ENCODE peak calls at places on chromosomes 12 and 14, in five cellular contexts. F is NCI-H1105 treated with DMSO at 0.1 percent for 48 hours, Z is right atrium auricular region, D is Kasumi-1, Q is nucleus accumbens. V is an unnamed sample.

GRCh38 chr12:93850476-93850875 is 173.3 kb downstream of the CRADD start:
- DNase-seq in F (no peak), Z (no peak), D (no peak), Q (no peak), V (no peak)

GRCh38 chr12:63093711-63094110 is 57.3 kb downstream of the AVPR1A start:
- DNase-seq in F (no peak), Z (no peak), D (no peak), Q (no peak), V (no peak)

GRCh38 chr14:55333785-55334485 is 62.7 kb downstream of the FBXO34 start:
- DNase-seq in F (no peak), Z (no peak), D (no peak), Q (no peak), V (no peak)

GRCh38 chr12:78888583-78888982 is 24.0 kb downstream of the SYT1 start:
- DNase-seq in F (no peak), Z (no peak), D (peak; percentile 74), Q (no peak), V (no peak)

GRCh38 chr14:103520657-103521437 is 1.8 kb downstream of the CKB start:
- DNase-seq in F (peak; percentile 79), Z (peak; percentile 84), D (peak; percentile 69), Q (peak; percentile 31), V (no peak)

GRCh38 chr12:46941981-46942380 is 116.2 kb upstream of the SLC38A4 start:
- DNase-seq in F (no peak), Z (no peak), D (no peak), Q (no peak), V (no peak)

GRCh38 chr14:75254901-75255300 is 23.7 kb upstream of the FOS start:
- DNase-seq in F (no peak), Z (no peak), D (no peak), Q (no peak), V (no peak)

GRCh38 chr12:75953312-75953906 is 78.2 kb downstream of the PHLDA1 start:
- DNase-seq in F (no peak), Z (no peak), D (no peak), Q (no peak), V (no peak)

GRCh38 chr12:116604883-116605641 is 45.9 kb downstream of the MAP1LC3B2 start:
- DNase-seq in F (no peak), Z (no peak), D (no peak), Q (no peak), V (no peak)

GRCh38 chr14:54711812-54712211 is 144.9 kb downstream of the SAMD4A start:
- DNase-seq in F (no peak), Z (no peak), D (no peak), Q (no peak), V (no peak)

GRCh38 chr12:41663487-41664258 is 475.6 kb downstream of the PDZRN4 start:
- DNase-seq in F (no peak), Z (no peak), D (peak; percentile 57), Q (no peak), V (no peak)

GRCh38 chr14:21258194-21258888 is 10.9 kb downstream of the HNRNPC start:
- DNase-seq in F (no peak), Z (no peak), D (no peak), Q (no peak), V (no peak)

GRCh38 chr12:131917711-131918306 is 11.3 kb upstream of the PUS1 start:
- DNase-seq in F (no peak), Z (no peak), D (no peak), Q (no peak), V (no peak)

GRCh38 chr12:95318071-95318545 is 100.5 kb downstream of the VEZT start:
- DNase-seq in F (no peak), Z (no peak), D (no peak), Q (no peak), V (no peak)

GRCh38 chr14:55347040-55347439 is 64.6 kb downstream of the ATG14 start:
- DNase-seq in F (no peak), Z (no peak), D (no peak), Q (no peak), V (no peak)

GRCh38 chr12:103494388-103494787 is 1.4 kb downstream of the C12orf42 start:
- DNase-seq in F (no peak), Z (no peak), D (no peak), Q (no peak), V (no peak)

V was measured in NCI-H1436 treated with DMSO at 0.1 percent for 48 hours.